ENCODE peak calls at places on chromosomes 11 and 22, in six cellular contexts. One of them, this sample, is unnamed.

GRCh38 chr11:2304156-2305139 is 2.6 kb downstream of the TSPAN32 start:
- DNase-seq in lower leg skin: peak
- DNase-seq in OCI-LY7: no peak
- DNase-seq in Peyer's patch: peak
- DNase-seq in BE2C: peak
- DNase-seq in A673: no peak
- DNase-seq in this sample: no peak

GRCh38 chr22:44441401-44442185 is 56.4 kb downstream of the RTL6 start:
- DNase-seq in A673: no peak
- DNase-seq in OCI-LY7: no peak
- DNase-seq in lower leg skin: no peak
- DNase-seq in Peyer's patch: peak
- DNase-seq in BE2C: no peak
- DNase-seq in this sample: no peak

GRCh38 chr11:134577801-134578200 is 165.8 kb upstream of the B3GAT1 start:
- DNase-seq in Peyer's patch: no peak
- DNase-seq in A673: no peak
- DNase-seq in OCI-LY7: no peak
- DNase-seq in BE2C: no peak
- DNase-seq in lower leg skin: peak
- DNase-seq in this sample: no peak

GRCh38 chr22:49406879-49407587 is 420.6 kb downstream of the BRD1 start:
- DNase-seq in A673: no peak
- DNase-seq in Peyer's patch: no peak
- DNase-seq in lower leg skin: peak
- DNase-seq in OCI-LY7: no peak
- DNase-seq in BE2C: no peak
- DNase-seq in this sample: no peak

GRCh38 chr11:112881461-112881860 is 79.8 kb upstream of the NCAM1 start:
- DNase-seq in Peyer's patch: no peak
- DNase-seq in OCI-LY7: no peak
- DNase-seq in lower leg skin: peak
- DNase-seq in A673: peak
- DNase-seq in BE2C: peak
- DNase-seq in this sample: peak

GRCh38 chr11:132177106-132177505 is 806.7 kb downstream of the NTM start:
- DNase-seq in OCI-LY7: peak
- DNase-seq in Peyer's patch: no peak
- DNase-seq in lower leg skin: no peak
- DNase-seq in BE2C: no peak
- DNase-seq in A673: peak
- DNase-seq in this sample: no peak

GRCh38 chr11:66689661-66690590 is 12.2 kb upstream of the RBM4B start:
- DNase-seq in Peyer's patch: no peak
- DNase-seq in BE2C: no peak
- DNase-seq in OCI-LY7: no peak
- DNase-seq in lower leg skin: no peak
- DNase-seq in A673: no peak
- DNase-seq in this sample: no peak

GRCh38 chr11:1196516-1197391 is 26.1 kb upstream of the MUC5B start:
- DNase-seq in Peyer's patch: no peak
- DNase-seq in lower leg skin: no peak
- DNase-seq in BE2C: no peak
- DNase-seq in OCI-LY7: no peak
- DNase-seq in A673: no peak
- DNase-seq in this sample: no peak

GRCh38 chr11:64990222-64990918 is 6.4 kb downstream of the BATF2 start:
- DNase-seq in Peyer's patch: no peak
- DNase-seq in lower leg skin: no peak
- DNase-seq in A673: no peak
- DNase-seq in OCI-LY7: peak
- DNase-seq in BE2C: no peak
- DNase-seq in this sample: no peak

GRCh38 chr22:44002324-44002723 is 21.8 kb upstream of the PARVB start:
- DNase-seq in OCI-LY7: no peak
- DNase-seq in lower leg skin: no peak
- DNase-seq in BE2C: no peak
- DNase-seq in A673: no peak
- DNase-seq in Peyer's patch: peak
- DNase-seq in this sample: no peak

GRCh38 chr22:46948411-46949144 is 186.1 kb downstream of the TBC1D22A start:
- DNase-seq in A673: no peak
- DNase-seq in Peyer's patch: no peak
- DNase-seq in OCI-LY7: no peak
- DNase-seq in BE2C: no peak
- DNase-seq in lower leg skin: no peak
- DNase-seq in this sample: no peak

GRCh38 chr11:33325456-33325855 is 68.3 kb downstream of the HIPK3 start:
- DNase-seq in BE2C: no peak
- DNase-seq in A673: no peak
- DNase-seq in OCI-LY7: no peak
- DNase-seq in lower leg skin: no peak
- DNase-seq in Peyer's patch: no peak
- DNase-seq in this sample: no peak

DNA sequence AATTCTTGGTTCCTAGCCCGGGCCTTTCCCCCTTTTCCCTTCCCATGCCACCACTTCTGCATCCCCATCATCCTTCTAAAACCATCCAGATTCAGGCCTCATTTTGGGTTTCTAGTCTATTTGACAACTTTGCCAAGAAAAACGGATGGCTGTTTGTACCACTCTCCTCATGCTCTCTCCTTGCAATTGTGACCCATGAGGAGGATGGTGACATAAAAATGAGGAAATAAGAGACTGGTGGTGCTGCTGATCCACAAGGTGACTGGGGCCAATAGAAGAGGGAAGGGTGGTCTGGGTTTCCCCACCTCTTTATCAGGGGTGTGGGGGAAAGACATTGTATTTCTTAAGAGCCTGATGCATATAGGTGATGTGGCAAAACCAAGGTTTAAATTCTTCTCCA is 1.0 kb downstream of the MS4A4A start:
- DNase-seq in BE2C: no peak
- DNase-seq in Peyer's patch: no peak
- DNase-seq in A673: no peak
- DNase-seq in OCI-LY7: no peak
- DNase-seq in lower leg skin: no peak
- DNase-seq in this sample: no peak
- TF ChIP-seq CTCF in BE2C: no peak
- TF ChIP-seq CTCF in Peyer's patch: no peak
- TF ChIP-seq CTCF in A673: no peak
- TF ChIP-seq CTCF in OCI-LY7: no peak
- TF ChIP-seq CTCF in lower leg skin: no peak
- TF ChIP-seq CTCF in this sample: no peak

DNA sequence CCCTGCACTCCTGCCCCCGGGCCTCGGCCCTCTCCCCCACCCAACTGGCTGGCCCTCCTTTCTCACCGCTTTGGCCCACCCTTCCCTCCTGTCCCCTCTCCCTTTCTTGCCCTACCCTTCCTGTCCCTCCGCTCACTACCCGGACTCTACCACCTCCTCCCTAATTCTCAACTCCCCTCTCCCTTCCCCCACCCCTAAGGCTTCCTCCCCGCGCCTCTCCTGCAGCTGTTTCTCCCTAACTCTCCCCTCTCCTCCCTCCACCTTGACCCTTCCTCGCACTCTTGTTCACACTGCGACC is 416 bp downstream of the SLC15A3 start:
- DNase-seq in lower leg skin: no peak
- DNase-seq in A673: no peak
- DNase-seq in BE2C: no peak
- DNase-seq in OCI-LY7: peak
- DNase-seq in Peyer's patch: no peak
- DNase-seq in this sample: no peak
- H3K4me3 ChIP-seq in lower leg skin: peak
- H3K4me3 ChIP-seq in A673: no peak
- H3K4me3 ChIP-seq in BE2C: no peak
- H3K4me3 ChIP-seq in OCI-LY7: peak
- H3K4me3 ChIP-seq in Peyer's patch: peak
- H3K4me3 ChIP-seq in this sample: peak

GRCh38 chr22:19764636-19765476 is 4.3 kb downstream of the TBX1 start:
- DNase-seq in Peyer's patch: no peak
- DNase-seq in BE2C: no peak
- DNase-seq in A673: no peak
- DNase-seq in OCI-LY7: no peak
- DNase-seq in lower leg skin: no peak
- DNase-seq in this sample: no peak

GRCh38 chr22:19767427-19768380 is 7.1 kb downstream of the TBX1 start:
- DNase-seq in lower leg skin: peak
- DNase-seq in Peyer's patch: no peak
- DNase-seq in OCI-LY7: no peak
- DNase-seq in A673: no peak
- DNase-seq in BE2C: no peak
- DNase-seq in this sample: no peak

GRCh38 chr22:19765477-19766234 is 5.1 kb downstream of the TBX1 start:
- DNase-seq in A673: no peak
- DNase-seq in BE2C: no peak
- DNase-seq in lower leg skin: no peak
- DNase-seq in Peyer's patch: no peak
- DNase-seq in OCI-LY7: no peak
- DNase-seq in this sample: no peak

GRCh38 chr22:19766235-19766505 is 5.6 kb downstream of the TBX1 start:
- DNase-seq in lower leg skin: no peak
- DNase-seq in BE2C: no peak
- DNase-seq in Peyer's patch: no peak
- DNase-seq in OCI-LY7: no peak
- DNase-seq in A673: peak
- DNase-seq in this sample: no peak

GRCh38 chr22:19766506-19767426 is 6.2 kb downstream of the TBX1 start:
- DNase-seq in A673: peak
- DNase-seq in Peyer's patch: peak
- DNase-seq in OCI-LY7: peak
- DNase-seq in lower leg skin: no peak
- DNase-seq in BE2C: no peak
- DNase-seq in this sample: peak
- TF ChIP-seq CTCF in A673: peak
- TF ChIP-seq CTCF in Peyer's patch: peak
- TF ChIP-seq CTCF in OCI-LY7: peak
- TF ChIP-seq CTCF in lower leg skin: no peak
- TF ChIP-seq CTCF in BE2C: no peak
- TF ChIP-seq CTCF in this sample: no peak

DNA sequence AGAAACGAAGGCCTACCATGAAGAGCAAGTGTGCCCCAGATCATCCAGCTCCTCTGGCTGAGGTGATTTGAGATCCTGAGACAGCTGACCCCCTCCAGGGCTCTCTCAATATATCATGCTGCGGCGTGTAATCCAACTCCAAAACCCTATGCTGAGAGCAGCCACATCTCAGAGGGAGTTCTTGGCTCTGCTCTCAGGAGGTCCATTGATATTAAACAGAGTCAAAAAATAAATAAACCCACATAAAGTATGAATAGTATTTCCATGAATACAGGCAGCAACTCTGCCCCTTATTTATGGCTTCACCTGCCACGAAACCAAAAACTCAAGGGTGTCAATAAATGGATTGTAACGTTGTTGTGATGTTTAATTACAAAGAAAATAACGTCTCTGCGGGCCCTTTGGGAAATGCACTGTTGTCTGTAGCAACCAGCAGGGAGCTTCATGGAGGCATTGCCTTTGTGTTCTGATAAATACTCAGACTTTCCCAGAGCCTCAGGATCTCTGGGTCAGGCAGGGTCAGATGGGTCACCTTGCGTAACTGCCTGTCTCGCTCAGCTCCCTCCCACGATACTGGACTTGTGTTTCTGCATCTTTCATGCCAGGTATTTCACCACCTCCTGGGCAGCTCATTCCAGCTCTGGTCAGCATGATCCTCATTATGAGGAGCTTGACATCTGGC is 162.7 kb downstream of the LARGE1 start:
- DNase-seq in lower leg skin: no peak
- DNase-seq in Peyer's patch: no peak
- DNase-seq in BE2C: no peak
- DNase-seq in A673: no peak
- DNase-seq in OCI-LY7: no peak
- DNase-seq in this sample: no peak
- H3K4me3 ChIP-seq in lower leg skin: no peak
- H3K4me3 ChIP-seq in Peyer's patch: no peak
- H3K4me3 ChIP-seq in BE2C: no peak
- H3K4me3 ChIP-seq in A673: no peak
- H3K4me3 ChIP-seq in OCI-LY7: no peak
- H3K4me3 ChIP-seq in this sample: no peak

DNA sequence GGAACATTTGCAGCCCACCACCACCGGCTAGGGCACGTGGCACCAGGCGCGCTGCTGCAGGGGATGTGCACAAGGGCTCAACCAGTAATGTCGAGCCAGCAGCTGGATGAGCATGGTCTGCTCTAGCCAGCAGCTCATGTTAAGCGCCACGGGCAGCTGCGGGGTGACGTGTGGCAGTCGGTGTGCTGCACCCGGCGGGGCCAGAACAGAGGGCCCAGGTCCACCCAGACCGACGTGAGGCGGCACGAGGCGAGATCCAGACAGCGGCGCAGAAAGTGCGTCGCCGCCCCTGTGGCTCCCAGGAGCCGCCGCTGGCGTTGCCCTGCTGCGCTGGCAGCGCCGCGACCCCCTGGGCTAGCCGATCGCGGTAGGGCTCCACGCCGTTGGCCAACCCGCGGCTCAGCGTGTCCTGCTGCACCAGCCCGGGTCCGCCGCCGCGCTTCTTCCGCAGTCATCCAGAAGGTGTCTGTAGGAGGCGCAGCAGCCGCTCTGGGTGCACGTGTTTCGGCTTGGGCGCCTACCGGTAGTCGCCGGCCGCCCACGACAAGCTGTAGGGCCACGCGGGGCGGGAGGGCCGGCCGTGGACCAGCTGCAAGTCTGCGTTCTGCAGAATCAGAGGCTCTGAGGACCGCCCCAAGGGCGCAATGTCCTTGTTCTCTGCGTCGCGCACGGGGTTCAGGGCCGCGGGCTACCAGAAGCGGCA is 4.6 kb upstream of the GALR3 start:
- DNase-seq in lower leg skin: no peak
- DNase-seq in Peyer's patch: peak
- DNase-seq in A673: peak
- DNase-seq in BE2C: peak
- DNase-seq in OCI-LY7: peak
- DNase-seq in this sample: peak
- TF ChIP-seq CTCF in lower leg skin: no peak
- TF ChIP-seq CTCF in Peyer's patch: peak
- TF ChIP-seq CTCF in A673: peak
- TF ChIP-seq CTCF in BE2C: no peak
- TF ChIP-seq CTCF in OCI-LY7: peak
- TF ChIP-seq CTCF in this sample: peak

GRCh38 chr22:40653361-40653760 is 16.8 kb upstream of the MRTFA start:
- DNase-seq in OCI-LY7: no peak
- DNase-seq in Peyer's patch: no peak
- DNase-seq in BE2C: no peak
- DNase-seq in lower leg skin: no peak
- DNase-seq in A673: no peak
- DNase-seq in this sample: no peak

GRCh38 chr22:40651057-40651456 is 14.5 kb upstream of the MRTFA start:
- DNase-seq in OCI-LY7: no peak
- DNase-seq in lower leg skin: no peak
- DNase-seq in BE2C: no peak
- DNase-seq in Peyer's patch: no peak
- DNase-seq in A673: no peak
- DNase-seq in this sample: no peak

GRCh38 chr22:40651563-40652501 is 15.3 kb upstream of the MRTFA start:
- DNase-seq in BE2C: peak
- DNase-seq in lower leg skin: peak
- DNase-seq in OCI-LY7: peak
- DNase-seq in Peyer's patch: peak
- DNase-seq in A673: peak
- DNase-seq in this sample: peak

GRCh38 chr22:40654522-40655167 is 18.1 kb upstream of the MRTFA start:
- DNase-seq in BE2C: peak
- DNase-seq in A673: peak
- DNase-seq in OCI-LY7: no peak
- DNase-seq in Peyer's patch: no peak
- DNase-seq in lower leg skin: no peak
- DNase-seq in this sample: peak
- H3K4me3 ChIP-seq in BE2C: peak
- H3K4me3 ChIP-seq in A673: no peak
- H3K4me3 ChIP-seq in OCI-LY7: no peak
- H3K4me3 ChIP-seq in Peyer's patch: no peak
- H3K4me3 ChIP-seq in lower leg skin: no peak
- H3K4me3 ChIP-seq in this sample: no peak

This sample was measured in mucosa of descending colon.